ENCODE peak calls at places on chromosomes 6 and 20, in seven cellular contexts. Q, D, Y, O, C, U and K are unnamed samples. For H3K36me3, the result is how much of the 10 kb centered on the place peaks cover.

GRCh38 chr6:154474636-154475428 is 35.7 kb downstream of the CNKSR3 start:
- DNase-seq in Q (no peak), D (peak), Y (peak), O (peak), C (no peak), U (no peak), K (no peak)

GRCh38 chr6:44133003-44133931 is 5.9 kb downstream of the TMEM63B start:
- DNase-seq in Q (no peak), D (no peak), Y (peak), O (peak), C (peak), U (no peak), K (no peak)

GRCh38 chr6:113694278-113695077 is 162.7 kb upstream of the MARCKS start:
- DNase-seq in Q (no peak), D (no peak), Y (no peak), O (no peak), C (no peak), U (no peak), K (no peak)

GRCh38 chr20:64153861-64154589 is 10.2 kb upstream of the MYT1 start:
- DNase-seq in Q (no peak), D (no peak), Y (no peak), O (no peak), C (no peak), U (no peak), K (peak)

GRCh38 chr6:105458552-105458951 is 55.7 kb upstream of the PREP start:
- DNase-seq in Q (no peak), D (no peak), Y (no peak), O (no peak), C (no peak), U (no peak), K (no peak)

GRCh38 chr6:18102783-18103509 is 19.5 kb downstream of the NHLRC1 start:
- DNase-seq in Q (no peak), D (no peak), Y (no peak), O (no peak), C (no peak), U (no peak), K (no peak)

GRCh38 chr6:33029297-33030184 is 20.1 kb upstream of the HLA-DOA start:
- DNase-seq in Q (peak), D (peak), Y (peak), O (no peak), C (peak), U (no peak), K (no peak)

GRCh38 chr6:25428758-25429317 is 149.7 kb downstream of the CARMIL1 start:
- DNase-seq in Q (no peak), D (no peak), Y (no peak), O (no peak), C (no peak), U (no peak), K (no peak)

GRCh38 chr6:116268589-116269293 is 11.0 kb downstream of the TSPYL1 start:
- DNase-seq in Q (peak), D (no peak), Y (no peak), O (peak), C (no peak), U (no peak), K (no peak)

GRCh38 chr6:106448000-106448426 is 87.5 kb downstream of the CRYBG1 start:
- DNase-seq in Q (no peak), D (no peak), Y (peak), O (no peak), C (peak), U (no peak), K (no peak)

GRCh38 chr20:2164966-2165365 is 63.3 kb downstream of the STK35 start:
- DNase-seq in Q (no peak), D (no peak), Y (no peak), O (no peak), C (no peak), U (no peak), K (no peak)

GRCh38 chr6:82750570-82750969 is 315.1 kb downstream of the UBE3D start:
- DNase-seq in Q (no peak), D (no peak), Y (no peak), O (no peak), C (no peak), U (no peak), K (no peak)

GRCh38 chr20:31573555-31574295 is 31.4 kb upstream of the ID1 start:
- DNase-seq in Q (no peak), D (no peak), Y (no peak), O (no peak), C (no peak), U (no peak), K (no peak)

GRCh38 chr20:51712501-51713212 is 55.5 kb downstream of the ATP9A start:
- DNase-seq in Q (no peak), D (no peak), Y (no peak), O (peak), C (peak), U (no peak), K (peak)

GRCh38 chr20:2397595-2398145 is 17.0 kb downstream of the TGM6 start:
- DNase-seq in Q (no peak), D (no peak), Y (no peak), O (no peak), C (no peak), U (no peak), K (no peak)

GRCh38 chr6:19210849-19211590 is 626.1 kb upstream of the ID4 start:
- DNase-seq in Q (peak), D (no peak), Y (no peak), O (no peak), C (peak), U (no peak), K (peak)

GRCh38 chr6:18997375-18997826 is 610.3 kb downstream of the RNF144B start:
- DNase-seq in Q (peak), D (no peak), Y (no peak), O (peak), C (peak), U (no peak), K (no peak)

GRCh38 chr20:823326-823902 is 10.1 kb upstream of the FAM110A start:
- DNase-seq in Q (no peak), D (no peak), Y (no peak), O (no peak), C (no peak), U (no peak), K (no peak)

DNA sequence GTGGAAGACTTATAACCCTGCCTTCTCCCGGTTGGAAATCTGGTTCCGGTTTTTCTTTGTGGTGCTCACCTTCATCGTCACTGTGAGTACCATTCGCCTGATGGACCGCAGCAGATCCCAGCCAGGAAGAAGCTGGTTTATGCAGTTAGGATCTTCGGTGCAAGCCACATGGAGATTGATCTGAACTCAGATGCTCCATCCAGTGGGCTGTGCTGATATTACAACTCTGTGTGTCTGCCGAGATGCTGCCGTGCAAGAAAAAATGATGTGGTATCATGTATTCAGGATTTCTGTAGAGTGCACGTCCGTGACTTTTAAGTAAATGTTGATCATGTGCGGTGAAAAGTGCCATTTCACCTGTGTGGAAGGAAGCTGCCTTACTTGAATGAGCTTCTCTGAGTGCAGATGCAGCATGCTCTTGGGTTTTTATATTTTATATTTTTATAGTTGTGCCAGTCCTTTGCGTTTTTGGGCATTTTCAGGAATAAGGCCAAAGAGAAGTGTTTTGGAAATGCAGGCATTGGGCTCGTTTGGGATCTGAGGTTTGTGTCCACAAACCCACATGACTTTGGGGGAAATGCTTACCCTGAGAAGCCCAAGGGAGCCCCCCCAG is 39.2 kb downstream of the DYNLT1 start:
- DNase-seq in Q (peak), D (peak), Y (no peak), O (peak), C (peak), U (peak), K (no peak)
- H3K36me3 ChIP-seq in Q (under half), D (under half), Y (under half), O (half or more), C (under half), U (under half), K (half or more)

GRCh38 chr20:17634666-17635319 is 47.2 kb downstream of the RRBP1 start:
- DNase-seq in Q (no peak), D (peak), Y (peak), O (no peak), C (peak), U (no peak), K (no peak)
- H3K36me3 ChIP-seq in Q (under half), D (under half), Y (under half), O (under half), C (under half), U (under half), K (half or more)

GRCh38 chr20:58416832-58417231 is 27.8 kb downstream of the VAPB start:
- DNase-seq in Q (no peak), D (no peak), Y (no peak), O (no peak), C (no peak), U (no peak), K (no peak)
- H3K36me3 ChIP-seq in Q (half or more), D (under half), Y (under half), O (under half), C (under half), U (under half), K (half or more)

DNA sequence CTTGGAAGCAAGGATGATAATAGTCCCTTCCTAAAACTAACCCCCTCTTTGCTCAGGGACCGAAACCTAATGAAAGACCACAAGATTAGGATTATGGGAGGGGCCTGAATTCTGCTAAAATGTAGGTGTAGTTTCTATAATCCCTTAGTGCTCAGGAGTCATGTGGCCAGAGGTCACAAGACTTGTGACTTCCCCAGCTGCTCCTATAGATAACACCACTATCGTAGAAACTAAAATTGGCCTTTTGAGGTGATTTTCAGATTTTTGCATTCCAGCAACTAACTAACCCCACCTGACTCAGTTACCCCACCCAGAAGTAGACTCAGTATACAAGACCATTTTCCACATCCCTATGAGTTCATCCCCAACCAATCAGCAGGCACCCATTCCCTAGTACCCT is 42.1 kb downstream of the MDN1 start:
- DNase-seq in Q (no peak), D (no peak), Y (no peak), O (no peak), C (no peak), U (no peak), K (no peak)
- H3K36me3 ChIP-seq in Q (half or more), D (under half), Y (under half), O (under half), C (under half), U (under half), K (half or more)

DNA sequence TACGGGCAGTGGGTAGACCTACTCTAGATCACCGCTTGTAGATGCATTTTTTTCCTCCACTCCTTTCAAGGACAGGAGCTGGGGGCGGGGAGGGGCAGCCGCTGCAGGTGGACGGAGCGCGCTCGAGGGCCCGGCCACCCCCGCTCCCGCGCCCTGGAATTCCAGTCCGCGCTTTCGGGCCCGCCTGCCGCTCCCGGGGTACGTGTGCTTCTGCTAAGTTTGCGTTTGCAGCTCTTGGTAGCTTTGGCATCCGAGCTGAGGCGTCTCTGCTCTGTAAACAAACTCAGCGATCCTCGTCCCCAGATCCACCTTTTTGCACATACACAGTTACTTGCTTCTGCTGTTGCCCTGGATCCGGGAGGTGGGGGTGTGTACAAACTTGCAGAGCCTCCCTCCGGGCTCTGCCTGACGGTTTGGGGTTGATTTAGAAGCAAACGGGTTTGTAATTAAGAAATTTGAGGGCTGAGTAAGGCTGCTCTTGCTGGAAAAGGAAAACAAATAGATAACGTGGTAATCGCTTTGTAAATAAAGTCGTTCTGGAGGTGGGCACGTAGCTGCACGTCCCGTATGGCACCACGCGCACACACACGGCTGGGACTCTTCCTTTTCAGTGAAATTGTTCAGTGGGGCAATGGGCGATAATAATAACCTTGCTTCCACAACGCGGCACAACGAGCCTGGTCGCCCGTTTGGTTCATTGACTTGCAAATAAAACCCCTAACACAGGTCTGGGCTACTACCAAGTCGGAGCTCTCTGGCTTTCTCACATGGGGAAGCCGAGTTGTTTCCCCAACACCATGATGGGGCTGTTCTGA is 998 bp upstream of the CITED2 start:
- DNase-seq in Q (peak), D (peak), Y (peak), O (peak), C (peak), U (peak), K (peak)
- H3K36me3 ChIP-seq in Q (under half), D (under half), Y (under half), O (under half), C (under half), U (under half), K (under half)

GRCh38 chr20:35702051-35702823 is 3.0 kb downstream of the ROMO1 start:
- DNase-seq in Q (no peak), D (no peak), Y (no peak), O (no peak), C (no peak), U (no peak), K (peak)
- H3K36me3 ChIP-seq in Q (half or more), D (under half), Y (under half), O (under half), C (under half), U (under half), K (half or more)

GRCh38 chr6:109370336-109370735 is 11.9 kb downstream of the CD164 start:
- DNase-seq in Q (no peak), D (no peak), Y (no peak), O (no peak), C (no peak), U (no peak), K (no peak)

GRCh38 chr6:109373333-109373732 is 8.9 kb downstream of the CD164 start:
- DNase-seq in Q (no peak), D (no peak), Y (no peak), O (no peak), C (no peak), U (no peak), K (no peak)

GRCh38 chr6:109372070-109372585 is 10.1 kb downstream of the CD164 start:
- DNase-seq in Q (no peak), D (no peak), Y (no peak), O (no peak), C (no peak), U (no peak), K (no peak)

GRCh38 chr6:109370792-109371191 is 11.5 kb downstream of the CD164 start:
- DNase-seq in Q (no peak), D (no peak), Y (no peak), O (no peak), C (no peak), U (no peak), K (no peak)

DNA sequence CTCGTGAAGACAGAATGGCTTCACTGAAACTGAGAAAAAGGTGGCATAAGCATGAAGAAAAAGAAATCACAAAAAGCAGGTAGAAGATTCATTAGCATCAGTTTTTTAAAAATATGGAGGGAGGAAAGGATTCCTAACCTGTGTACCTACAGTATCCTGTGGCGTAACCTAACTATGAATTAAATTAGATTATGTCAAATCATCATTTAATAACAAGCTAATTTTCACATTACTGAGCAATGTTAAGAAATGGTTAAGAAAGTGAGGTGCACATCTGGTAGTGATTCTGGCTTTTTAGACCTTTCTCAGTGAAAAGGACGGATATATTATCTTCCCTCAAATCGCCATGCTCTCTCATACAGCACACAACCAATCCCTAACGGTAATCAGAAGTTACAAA is 12.5 kb downstream of the CD164 start:
- DNase-seq in Q (no peak), D (no peak), Y (no peak), O (no peak), C (no peak), U (no peak), K (no peak)
- H3K36me3 ChIP-seq in Q (half or more), D (under half), Y (under half), O (under half), C (under half), U (under half), K (half or more)

GRCh38 chr6:41935685-41936072 is 5.9 kb downstream of the CCND3 start:
- DNase-seq in Q (no peak), D (no peak), Y (no peak), O (no peak), C (no peak), U (no peak), K (no peak)
- H3K36me3 ChIP-seq in Q (half or more), D (under half), Y (under half), O (under half), C (under half), U (under half), K (half or more)

GRCh38 chr20:62342910-62343309 is 24.2 kb downstream of the LAMA5 start:
- DNase-seq in Q (no peak), D (no peak), Y (no peak), O (no peak), C (no peak), U (no peak), K (no peak)

GRCh38 chr20:62336775-62337557 is 30.1 kb downstream of the LAMA5 start:
- DNase-seq in Q (no peak), D (no peak), Y (no peak), O (no peak), C (no peak), U (no peak), K (peak)

GRCh38 chr20:62338294-62338620 is 28.9 kb downstream of the LAMA5 start:
- DNase-seq in Q (no peak), D (no peak), Y (no peak), O (no peak), C (no peak), U (no peak), K (peak)

GRCh38 chr20:62337558-62338293 is 29.4 kb downstream of the LAMA5 start:
- DNase-seq in Q (peak), D (no peak), Y (no peak), O (no peak), C (no peak), U (no peak), K (peak)

GRCh38 chr20:62339647-62340062 is 27.5 kb downstream of the LAMA5 start:
- DNase-seq in Q (peak), D (no peak), Y (no peak), O (no peak), C (peak), U (no peak), K (no peak)
- H3K36me3 ChIP-seq in Q (under half), D (under half), Y (under half), O (under half), C (under half), U (under half), K (half or more)

GRCh38 chr6:29603456-29603855 is 18.5 kb downstream of the OR2H2 start:
- DNase-seq in Q (no peak), D (no peak), Y (no peak), O (no peak), C (no peak), U (no peak), K (no peak)
- H3K36me3 ChIP-seq in Q (under half), D (under half), Y (under half), O (under half), C (under half), U (under half), K (under half)